ENCODE peak calls at places on chromosomes 6 and 20, in seven cellular contexts. D is endothelial cell, E is fibroblast of lung, C is epithelial cell of proximal tubule, B is HFFc6, A is dorsolateral prefrontal cortex, Z is Calu3. J is an unnamed sample.
A peak's percentile ranks its signal among the peaks of the same experiment; 100 is the strongest.

GRCh38 chr20:48820649-48820973 is 7.2 kb downstream of the PREX1 start:
- DNase-seq in B (no peak), C (no peak), D (no peak), A (no peak), E (no peak), Z (no peak), J (no peak)

GRCh38 chr6:12033770-12034169 is 21.7 kb downstream of the HIVEP1 start:
- DNase-seq in B (no peak), E (peak; percentile 68), A (no peak), Z (no peak), C (peak; percentile 74), D (no peak), J (no peak)

GRCh38 chr20:53981752-53982437 is 88.5 kb downstream of the BCAS1 start:
- DNase-seq in D (no peak), C (no peak), B (no peak), E (peak; percentile 32), Z (no peak), A (no peak), J (no peak)

GRCh38 chr6:95084867-95085266 is 492.5 kb upstream of the MANEA start:
- DNase-seq in E (no peak), D (no peak), B (no peak), C (no peak), A (no peak), Z (no peak), J (no peak)

GRCh38 chr20:51411867-51412266 is 130.7 kb downstream of the NFATC2 start:
- DNase-seq in E (no peak), Z (no peak), A (no peak), B (no peak), D (no peak), C (no peak), J (no peak)

GRCh38 chr6:133645000-133645619 is 243.8 kb upstream of the TCF21 start:
- DNase-seq in C (peak; percentile 71), D (no peak), A (no peak), Z (peak; percentile 4), E (peak; percentile 86), B (peak; percentile 51), J (no peak)

GRCh38 chr6:149264629-149265028 is 52.9 kb upstream of the TAB2 start:
- DNase-seq in Z (no peak), A (no peak), D (no peak), B (no peak), E (no peak), C (no peak), J (no peak)

GRCh38 chr6:154138806-154139205 is 99.8 kb downstream of the OPRM1 start:
- DNase-seq in A (no peak), Z (no peak), D (no peak), C (peak; percentile 95), B (no peak), E (no peak), J (no peak)

GRCh38 chr20:2237059-2237458 is 58.7 kb upstream of the TGM3 start:
- DNase-seq in B (peak; percentile 100), A (peak; percentile 60), E (peak; percentile 100), Z (peak; percentile 37), D (no peak), C (peak; percentile 58), J (no peak)

GRCh38 chr20:59776626-59777320 is 156.7 kb downstream of the SYCP2 start:
- DNase-seq in B (no peak), C (no peak), D (no peak), E (no peak), Z (no peak), A (no peak), J (no peak)

GRCh38 chr20:50163570-50164317 is 10.2 kb upstream of the PEDS1 start:
- DNase-seq in Z (peak; percentile 57), D (no peak), C (no peak), A (no peak), E (peak; percentile 54), B (no peak), J (no peak)

GRCh38 chr20:16279320-16279719 is 293.9 kb downstream of the KIF16B start:
- DNase-seq in C (no peak), B (no peak), A (no peak), Z (no peak), E (no peak), D (peak; percentile 17), J (no peak)

GRCh38 chr6:37546141-37546871 is 46.6 kb upstream of the CCDC167 start:
- DNase-seq in Z (no peak), C (no peak), B (no peak), E (no peak), D (no peak), A (no peak), J (no peak)

GRCh38 chr6:167796668-167797031 is 30.1 kb upstream of the AFDN start:
- DNase-seq in E (no peak), B (no peak), C (no peak), A (no peak), Z (peak; percentile 42), D (no peak), J (no peak)

GRCh38 chr6:169366177-169366901 is 112.7 kb upstream of the THBS2 start:
- DNase-seq in B (no peak), E (no peak), A (no peak), D (no peak), Z (no peak), C (no peak), J (no peak)

GRCh38 chr6:120587381-120587780 is 746.9 kb downstream of the TBC1D32 start:
- DNase-seq in D (no peak), A (no peak), E (no peak), C (no peak), B (no peak), Z (no peak), J (no peak)

GRCh38 chr6:102742033-102742432 is 1348.5 kb downstream of the GRIK2 start:
- DNase-seq in Z (no peak), B (no peak), E (no peak), D (no peak), A (no peak), C (no peak), J (no peak)

GRCh38 chr6:148818939-148819575 is 72.2 kb downstream of the UST start:
- DNase-seq in E (peak; percentile 75), B (peak; percentile 7), Z (no peak), A (no peak), D (no peak), C (no peak), J (no peak)

GRCh38 chr6:137218473-137218916 is 690 bp downstream of the IFNGR1 start:
- DNase-seq in D (no peak), C (no peak), E (peak; percentile 68), B (peak; percentile 89), Z (no peak), A (no peak), J (peak; percentile 37)

GRCh38 chr20:59087829-59088433 is 45.3 kb upstream of the PRELID3B start:
- DNase-seq in A (peak; percentile 89), B (peak; percentile 53), C (peak; percentile 15), D (peak; percentile 84), E (peak; percentile 25), Z (peak; percentile 93), J (peak; percentile 67)

GRCh38 chr20:25508083-25508770 is 77.1 kb downstream of the NINL start:
- DNase-seq in E (peak; percentile 86), Z (peak; percentile 3), C (peak; percentile 90), A (no peak), B (peak; percentile 85), D (no peak), J (no peak)

DNA sequence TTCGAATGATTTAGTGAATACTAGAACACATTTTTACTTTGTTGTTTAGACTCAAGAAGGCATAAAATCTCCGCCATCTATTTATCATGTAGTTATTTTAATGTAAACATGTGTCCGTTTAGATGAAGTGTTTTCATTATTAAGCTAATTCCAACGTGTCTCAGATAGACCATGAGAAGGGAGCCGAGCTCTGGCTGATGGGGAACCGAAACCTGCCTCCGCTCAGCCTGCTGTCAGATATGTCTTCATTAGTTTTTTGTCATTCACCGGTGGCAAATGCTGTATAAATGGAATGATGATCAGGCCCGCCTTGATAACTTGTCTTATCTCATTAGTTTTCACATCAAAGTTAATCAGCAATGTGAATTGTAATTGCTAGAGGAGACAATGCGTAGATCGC is 136.5 kb downstream of the LINC00237 start:
- DNase-seq in B (no peak), C (no peak), D (no peak), E (no peak), A (no peak), Z (no peak), J (no peak)
- TF ChIP-seq CTCF in B (no peak), C (no peak), D (no peak), E (no peak), A (no peak), Z (no peak), J (no peak)

DNA sequence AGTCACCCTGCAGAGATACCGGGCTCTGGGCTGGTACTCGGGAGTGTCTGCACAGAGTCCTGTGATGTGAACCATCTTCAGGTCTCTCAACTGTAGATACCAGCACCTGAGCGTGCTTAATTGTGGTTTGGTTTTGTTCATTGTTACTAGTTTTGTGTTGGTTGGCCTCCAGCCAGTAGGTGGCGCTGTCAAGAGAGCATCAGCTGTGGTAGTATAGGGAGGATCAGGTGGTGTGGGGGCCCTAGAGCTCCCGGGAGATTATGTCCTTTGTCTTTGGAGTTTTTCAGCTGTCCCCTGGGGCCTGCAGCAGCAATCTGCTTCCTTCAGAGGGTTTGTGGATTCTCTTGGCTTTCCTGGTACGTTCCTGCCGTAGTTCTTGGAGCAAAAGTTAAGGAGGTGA is 67.9 kb downstream of the CDYL start:
- DNase-seq in E (no peak), Z (no peak), C (no peak), D (no peak), A (no peak), B (no peak), J (no peak)
- TF ChIP-seq CTCF in E (no peak), Z (no peak), C (peak; percentile 52), D (peak; percentile 64), A (no peak), B (peak; percentile 60), J (peak; percentile 24)

DNA sequence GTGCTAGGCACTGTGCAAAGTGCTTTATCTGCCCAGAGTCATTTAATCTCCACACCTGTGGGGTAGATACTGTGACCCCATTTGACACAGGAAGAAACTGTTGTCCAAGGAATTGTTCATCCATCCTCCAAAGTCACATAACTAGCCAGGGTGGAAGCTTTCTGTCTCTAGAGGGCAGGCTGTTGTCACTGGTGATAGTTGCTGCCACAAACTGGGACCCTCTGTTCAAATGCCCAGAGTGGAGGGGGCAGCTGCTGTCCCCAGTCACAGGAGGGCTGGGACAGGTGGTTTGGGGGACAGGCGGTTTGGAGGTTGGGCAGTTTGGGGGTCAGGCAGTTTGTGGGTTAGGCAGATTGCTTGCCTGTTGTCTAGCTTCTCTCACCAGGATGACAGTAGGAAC is 16.1 kb upstream of the TMEM242 start:
- DNase-seq in A (no peak), Z (no peak), B (no peak), C (no peak), E (no peak), D (no peak), J (no peak)
- TF ChIP-seq CTCF in A (no peak), Z (no peak), B (peak; percentile 49), C (peak; percentile 41), E (no peak), D (no peak), J (peak; percentile 39)

DNA sequence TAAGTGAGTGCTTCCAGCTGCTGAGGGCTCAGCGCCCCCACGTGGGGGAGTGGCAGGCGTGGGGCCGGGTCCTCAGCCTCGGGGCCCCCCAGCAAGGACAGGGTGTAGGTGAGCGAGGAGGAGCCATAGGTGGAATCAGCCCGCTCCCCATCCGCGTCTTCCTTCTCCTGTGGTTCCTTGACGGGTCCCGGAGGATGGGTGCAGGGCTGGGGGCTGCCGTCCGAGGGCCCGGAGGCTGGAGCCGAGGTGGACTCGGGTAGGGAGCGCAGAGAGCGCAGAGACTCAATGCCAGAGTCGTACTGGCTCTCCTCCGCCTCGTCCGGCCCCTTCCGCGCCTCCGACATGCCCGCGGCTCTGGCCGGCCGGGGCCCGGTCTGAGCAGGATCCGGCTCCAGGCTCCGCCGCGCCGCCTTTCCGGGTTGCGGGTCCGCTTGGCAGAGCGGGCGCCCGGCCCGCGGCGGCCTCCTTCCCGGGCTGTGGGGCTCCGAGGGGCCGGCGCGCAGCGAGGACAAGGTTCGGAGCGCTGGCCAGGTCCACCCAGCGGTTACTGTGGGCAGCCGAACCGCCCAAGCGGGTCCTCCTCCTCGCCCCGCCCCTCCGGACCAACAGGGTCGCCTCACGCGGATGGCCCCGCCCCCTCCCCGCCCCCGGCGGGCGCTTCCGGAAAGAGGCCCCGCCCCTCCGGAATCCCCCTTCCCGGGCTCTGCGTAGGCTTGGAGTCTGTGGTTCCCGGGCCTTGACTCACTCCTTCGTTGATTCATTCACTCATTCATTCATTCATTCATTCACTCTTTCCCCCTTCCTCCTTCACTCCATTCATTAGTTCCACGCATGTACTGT is at the start of gene NFKBIE:
- DNase-seq in Z (peak; percentile 99), B (peak; percentile 75), C (peak; percentile 72), A (peak; percentile 93), E (peak; percentile 88), D (peak; percentile 96), J (peak; percentile 94)
- TF ChIP-seq CTCF in Z (peak; percentile 52), B (peak; percentile 66), C (peak; percentile 33), A (peak; percentile 22), E (no peak), D (no peak), J (peak; percentile 73)